ENCODE peak calls at places on chromosomes 6 and 20, in four cellular contexts. K is Panc1, L is right lobe of liver, I is lung. O is an unnamed sample.

GRCh38 chr20:17786221-17786718 is 86.5 kb downstream of the BANF2 start:
- DNase-seq in K (no peak), L (no peak), I (no peak), O (no peak)

GRCh38 chr6:120363429-120363828 is 970.9 kb downstream of the TBC1D32 start:
- DNase-seq in K (no peak), L (no peak), I (no peak), O (peak; percentile 1)

GRCh38 chr6:2558098-2558770 is 192.5 kb downstream of the MYLK4 start:
- DNase-seq in K (no peak), L (no peak), I (no peak), O (no peak)

GRCh38 chr6:163897030-163897429 is 482.5 kb downstream of the QKI start:
- DNase-seq in K (no peak), L (no peak), I (no peak), O (no peak)

GRCh38 chr6:11586574-11586973 is 49.0 kb downstream of the TMEM170B start:
- DNase-seq in K (no peak), L (no peak), I (no peak), O (no peak)

GRCh38 chr20:45924391-45925261 is 9.9 kb upstream of the PCIF1 start:
- DNase-seq in K (no peak), L (no peak), I (no peak), O (no peak)

GRCh38 chr20:4136078-4136966 is 121.0 kb upstream of the RNF24 start:
- DNase-seq in K (no peak), L (no peak), I (no peak), O (no peak)

GRCh38 chr20:54140927-54141566 is 32.7 kb downstream of the CYP24A1 start:
- DNase-seq in K (no peak), L (no peak), I (no peak), O (no peak)

GRCh38 chr6:117280922-117281321 is 15.6 kb downstream of the VGLL2 start:
- DNase-seq in K (no peak), L (no peak), I (no peak), O (no peak)

GRCh38 chr6:131657630-131658111 is 20.6 kb downstream of the ENPP3 start:
- DNase-seq in K (no peak), L (no peak), I (no peak), O (no peak)

GRCh38 chr20:56589633-56590032 is 39.5 kb upstream of the TFAP2C start:
- DNase-seq in K (no peak), L (no peak), I (no peak), O (no peak)

GRCh38 chr6:74289881-74290280 is 593.9 kb downstream of the CD109 start:
- DNase-seq in K (no peak), L (no peak), I (no peak), O (no peak)

GRCh38 chr6:107634147-107635057 is 144.5 kb downstream of the SOBP start:
- DNase-seq in K (no peak), L (no peak), I (no peak), O (no peak)

GRCh38 chr6:128570439-128571063 is 50.2 kb upstream of the PTPRK start:
- DNase-seq in K (no peak), L (no peak), I (no peak), O (no peak)

GRCh38 chr6:34696189-34696738 is 303 bp downstream of the ILRUN start:
- DNase-seq in K (no peak), L (no peak), I (no peak), O (no peak)

GRCh38 chr6:70956451-70957283 is at the start of gene B3GAT2:
- DNase-seq in K (no peak), L (peak; percentile 30), I (no peak), O (peak; percentile 36)

GRCh38 chr6:35024601-35025054 is 116.5 kb downstream of the TCP11 start:
- DNase-seq in K (peak; percentile 8), L (no peak), I (peak; percentile 80), O (no peak)

GRCh38 chr6:48389146-48390043 is 278.4 kb upstream of the PTCHD4 start:
- DNase-seq in K (no peak), L (no peak), I (no peak), O (no peak)

GRCh38 chr6:17705778-17706579 is 746 bp downstream of the NUP153 start:
- DNase-seq in K (no peak), L (peak; percentile 71), I (peak; percentile 48), O (peak; percentile 48)

GRCh38 chr6:106512048-106512957 is 117.0 kb downstream of the RTN4IP1 start:
- DNase-seq in K (no peak), L (peak; percentile 91), I (peak; percentile 84), O (peak; percentile 26)

GRCh38 chr6:167787896-167788530 is 38.7 kb upstream of the AFDN start:
- DNase-seq in K (no peak), L (no peak), I (no peak), O (no peak)

GRCh38 chr6:162733489-162733888 is 5.7 kb downstream of the PACRG start:
- DNase-seq in K (no peak), L (no peak), I (no peak), O (no peak)

GRCh38 chr6:154460306-154461071 is 50.0 kb downstream of the CNKSR3 start:
- DNase-seq in K (no peak), L (no peak), I (no peak), O (no peak)

GRCh38 chr6:9295641-9296040 is 860.3 kb upstream of the SLC35B3 start:
- DNase-seq in K (no peak), L (no peak), I (no peak), O (no peak)

GRCh38 chr6:42450314-42451145 is 1.2 kb downstream of the TRERF1 start:
- DNase-seq in K (no peak), L (no peak), I (no peak), O (no peak)

GRCh38 chr6:165658395-165659058 is 4.5 kb downstream of the PDE10A start:
- DNase-seq in K (no peak), L (no peak), I (no peak), O (no peak)

GRCh38 chr6:87944541-87944954 is 103.1 kb upstream of the SPACA1 start:
- DNase-seq in K (peak; percentile 32), L (no peak), I (no peak), O (no peak)

GRCh38 chr20:57753332-57754164 is 43.7 kb upstream of the PMEPA1 start:
- DNase-seq in K (no peak), L (no peak), I (no peak), O (no peak)

GRCh38 chr20:1424336-1424735 is 31.5 kb upstream of the FKBP1A start:
- DNase-seq in K (no peak), L (no peak), I (no peak), O (no peak)

GRCh38 chr20:39903806-39904205 is 785.2 kb downstream of the MAFB start:
- DNase-seq in K (no peak), L (no peak), I (no peak), O (no peak)

GRCh38 chr20:21020656-21021004 is 85.5 kb downstream of the LINC00237 start:
- DNase-seq in K (no peak), L (no peak), I (no peak), O (no peak)

GRCh38 chr6:8335371-8335770 is 100.0 kb downstream of the SLC35B3 start:
- DNase-seq in K (no peak), L (no peak), I (no peak), O (no peak)

GRCh38 chr20:58839474-58839874 is 11.2 kb downstream of the GNAS-AS1 start:
- DNase-seq in K (no peak), L (peak; percentile 44), I (no peak), O (peak; percentile 42)

GRCh38 chr20:6142348-6142993 is 19.6 kb upstream of the FERMT1 start:
- DNase-seq in K (peak; percentile 33), L (no peak), I (no peak), O (peak; percentile 57)

GRCh38 chr6:49552596-49552995 is 2.1 kb downstream of the C6orf141 start:
- DNase-seq in K (no peak), L (no peak), I (no peak), O (no peak)

GRCh38 chr20:23043376-23043775 is 6.1 kb downstream of the THBD start:
- DNase-seq in K (no peak), L (no peak), I (no peak), O (no peak)
- TF ChIP-seq CTCF in K (no peak), L (no peak), I (no peak), O (no peak)

GRCh38 chr20:32792316-32792715 is 27.4 kb upstream of the MAPRE1 start:
- DNase-seq in K (no peak), L (no peak), I (no peak), O (peak; percentile 52)

GRCh38 chr20:32787168-32787567 is 25.0 kb downstream of the DNMT3B start:
- DNase-seq in K (no peak), L (no peak), I (no peak), O (no peak)

GRCh38 chr20:32793059-32793458 is 26.7 kb upstream of the MAPRE1 start:
- DNase-seq in K (no peak), L (no peak), I (no peak), O (no peak)

GRCh38 chr20:32790751-32791057 is 28.5 kb downstream of the DNMT3B start:
- DNase-seq in K (no peak), L (no peak), I (no peak), O (no peak)

GRCh38 chr20:32789896-32790750 is 27.9 kb downstream of the DNMT3B start:
- DNase-seq in K (peak; percentile 64), L (peak; percentile 75), I (peak; percentile 71), O (peak; percentile 90)
- TF ChIP-seq CTCF in K (peak; percentile 99), L (peak; percentile 99), I (peak; percentile 97), O (peak; percentile 100)

GRCh38 chr6:130366011-130366963 is at the start of gene TMEM200A:
- DNase-seq in K (no peak), L (peak; percentile 21), I (no peak), O (peak; percentile 53)
- TF ChIP-seq CTCF in K (no peak), L (no peak), I (no peak), O (peak; percentile 37)

GRCh38 chr6:13711384-13711725 is 280 bp downstream of the RANBP9 start:
- DNase-seq in K (no peak), L (no peak), I (no peak), O (no peak)
- TF ChIP-seq CTCF in K (peak; percentile 57), L (peak; percentile 26), I (no peak), O (peak; percentile 19)

GRCh38 chr6:14506656-14507242 is 389.2 kb downstream of the CD83 start:
- DNase-seq in K (no peak), L (no peak), I (no peak), O (no peak)

GRCh38 chr6:14513726-14514125 is 396.2 kb downstream of the CD83 start:
- DNase-seq in K (no peak), L (no peak), I (no peak), O (no peak)

GRCh38 chr6:14512246-14512645 is 394.7 kb downstream of the CD83 start:
- DNase-seq in K (no peak), L (no peak), I (no peak), O (no peak)

GRCh38 chr6:14511192-14511591 is 393.6 kb downstream of the CD83 start:
- DNase-seq in K (no peak), L (no peak), I (no peak), O (no peak)

GRCh38 chr6:14510038-14510437 is 392.5 kb downstream of the CD83 start:
- DNase-seq in K (no peak), L (no peak), I (no peak), O (no peak)
- TF ChIP-seq CTCF in K (peak; percentile 26), L (peak; percentile 30), I (no peak), O (no peak)